ENCODE peak calls at places on chromosomes 7 and 10, in seven cellular contexts. One of them, this sample, is unnamed.

GRCh38 chr10:22335204-22335956 is 9.9 kb upstream of the SPAG6 start:
- DNase-seq in fibroblast of lung: peak
- DNase-seq in glutamatergic neuron: peak
- DNase-seq in cardiac fibroblast: peak
- DNase-seq in type B pancreatic cell: no peak
- DNase-seq in spleen: peak
- DNase-seq in endothelial cell: no peak
- DNase-seq in this sample: peak

GRCh38 chr7:44712012-44712411 is 36.6 kb upstream of the ZMIZ2 start:
- DNase-seq in endothelial cell: no peak
- DNase-seq in type B pancreatic cell: no peak
- DNase-seq in glutamatergic neuron: no peak
- DNase-seq in fibroblast of lung: no peak
- DNase-seq in spleen: peak
- DNase-seq in cardiac fibroblast: no peak
- DNase-seq in this sample: no peak

GRCh38 chr7:517848-518629 is 1.6 kb downstream of the PDGFA start:
- DNase-seq in fibroblast of lung: peak
- DNase-seq in spleen: no peak
- DNase-seq in type B pancreatic cell: no peak
- DNase-seq in glutamatergic neuron: peak
- DNase-seq in endothelial cell: no peak
- DNase-seq in cardiac fibroblast: peak
- DNase-seq in this sample: peak

GRCh38 chr10:34758447-34758996 is 56.6 kb downstream of the PARD3 start:
- DNase-seq in fibroblast of lung: peak
- DNase-seq in glutamatergic neuron: no peak
- DNase-seq in type B pancreatic cell: no peak
- DNase-seq in cardiac fibroblast: peak
- DNase-seq in spleen: no peak
- DNase-seq in endothelial cell: no peak
- DNase-seq in this sample: no peak

GRCh38 chr10:31013331-31013730 is 18.3 kb downstream of the ZNF438 start:
- DNase-seq in glutamatergic neuron: no peak
- DNase-seq in fibroblast of lung: no peak
- DNase-seq in spleen: no peak
- DNase-seq in endothelial cell: no peak
- DNase-seq in cardiac fibroblast: no peak
- DNase-seq in type B pancreatic cell: no peak
- DNase-seq in this sample: no peak

GRCh38 chr7:108226723-108227359 is 96.7 kb upstream of the LAMB4 start:
- DNase-seq in spleen: no peak
- DNase-seq in fibroblast of lung: peak
- DNase-seq in type B pancreatic cell: no peak
- DNase-seq in endothelial cell: no peak
- DNase-seq in glutamatergic neuron: no peak
- DNase-seq in cardiac fibroblast: no peak
- DNase-seq in this sample: no peak

GRCh38 chr10:50552771-50553535 is 70.8 kb downstream of the SGMS1 start:
- DNase-seq in glutamatergic neuron: no peak
- DNase-seq in fibroblast of lung: peak
- DNase-seq in type B pancreatic cell: no peak
- DNase-seq in endothelial cell: no peak
- DNase-seq in cardiac fibroblast: peak
- DNase-seq in spleen: no peak
- DNase-seq in this sample: peak

GRCh38 chr7:93914581-93915066 is 6.9 kb upstream of the GNG11 start:
- DNase-seq in fibroblast of lung: peak
- DNase-seq in cardiac fibroblast: peak
- DNase-seq in glutamatergic neuron: no peak
- DNase-seq in type B pancreatic cell: no peak
- DNase-seq in spleen: no peak
- DNase-seq in endothelial cell: no peak
- DNase-seq in this sample: no peak

GRCh38 chr10:77877461-77878344 is 48.9 kb downstream of the DLG5 start:
- DNase-seq in spleen: peak
- DNase-seq in fibroblast of lung: peak
- DNase-seq in type B pancreatic cell: no peak
- DNase-seq in cardiac fibroblast: peak
- DNase-seq in glutamatergic neuron: peak
- DNase-seq in endothelial cell: peak
- DNase-seq in this sample: peak

GRCh38 chr7:91719008-91719407 is 161.5 kb downstream of the MTERF1 start:
- DNase-seq in cardiac fibroblast: no peak
- DNase-seq in type B pancreatic cell: no peak
- DNase-seq in endothelial cell: no peak
- DNase-seq in glutamatergic neuron: no peak
- DNase-seq in fibroblast of lung: no peak
- DNase-seq in spleen: no peak
- DNase-seq in this sample: no peak

GRCh38 chr7:27176962-27177794 is 3.1 kb upstream of the HOXA10 start:
- DNase-seq in spleen: peak
- DNase-seq in endothelial cell: no peak
- DNase-seq in glutamatergic neuron: peak
- DNase-seq in type B pancreatic cell: peak
- DNase-seq in cardiac fibroblast: no peak
- DNase-seq in fibroblast of lung: no peak
- DNase-seq in this sample: peak

GRCh38 chr7:93327006-93327633 is 95.0 kb downstream of the VPS50 start:
- DNase-seq in type B pancreatic cell: no peak
- DNase-seq in glutamatergic neuron: no peak
- DNase-seq in cardiac fibroblast: peak
- DNase-seq in fibroblast of lung: peak
- DNase-seq in spleen: no peak
- DNase-seq in endothelial cell: no peak
- DNase-seq in this sample: no peak

GRCh38 chr7:129952164-129952652 is 552 bp downstream of the UBE2H start:
- DNase-seq in endothelial cell: peak
- DNase-seq in cardiac fibroblast: peak
- DNase-seq in type B pancreatic cell: no peak
- DNase-seq in glutamatergic neuron: peak
- DNase-seq in spleen: no peak
- DNase-seq in fibroblast of lung: no peak
- DNase-seq in this sample: no peak

GRCh38 chr7:157012113-157012547 is 1.7 kb upstream of the MNX1 start:
- DNase-seq in glutamatergic neuron: no peak
- DNase-seq in endothelial cell: no peak
- DNase-seq in cardiac fibroblast: no peak
- DNase-seq in type B pancreatic cell: no peak
- DNase-seq in fibroblast of lung: no peak
- DNase-seq in spleen: no peak
- DNase-seq in this sample: no peak

GRCh38 chr10:132448248-132448731 is 51.3 kb downstream of the PWWP2B start:
- DNase-seq in cardiac fibroblast: peak
- DNase-seq in type B pancreatic cell: no peak
- DNase-seq in fibroblast of lung: no peak
- DNase-seq in glutamatergic neuron: peak
- DNase-seq in endothelial cell: no peak
- DNase-seq in spleen: peak
- DNase-seq in this sample: no peak

GRCh38 chr10:4527281-4527960 is 298.6 kb upstream of the AKR1E2 start:
- DNase-seq in type B pancreatic cell: no peak
- DNase-seq in endothelial cell: no peak
- DNase-seq in glutamatergic neuron: no peak
- DNase-seq in spleen: no peak
- DNase-seq in cardiac fibroblast: no peak
- DNase-seq in fibroblast of lung: peak
- DNase-seq in this sample: no peak

GRCh38 chr10:4529266-4529665 is 296.7 kb upstream of the AKR1E2 start:
- DNase-seq in cardiac fibroblast: no peak
- DNase-seq in glutamatergic neuron: no peak
- DNase-seq in endothelial cell: no peak
- DNase-seq in type B pancreatic cell: no peak
- DNase-seq in fibroblast of lung: no peak
- DNase-seq in spleen: no peak
- DNase-seq in this sample: no peak

GRCh38 chr10:4522296-4523000 is 303.6 kb upstream of the AKR1E2 start:
- DNase-seq in glutamatergic neuron: no peak
- DNase-seq in type B pancreatic cell: no peak
- DNase-seq in endothelial cell: no peak
- DNase-seq in fibroblast of lung: no peak
- DNase-seq in spleen: no peak
- DNase-seq in cardiac fibroblast: no peak
- DNase-seq in this sample: no peak

GRCh38 chr10:4526426-4526825 is 299.6 kb upstream of the AKR1E2 start:
- DNase-seq in endothelial cell: no peak
- DNase-seq in type B pancreatic cell: no peak
- DNase-seq in fibroblast of lung: no peak
- DNase-seq in cardiac fibroblast: no peak
- DNase-seq in spleen: no peak
- DNase-seq in glutamatergic neuron: no peak
- DNase-seq in this sample: no peak

DNA sequence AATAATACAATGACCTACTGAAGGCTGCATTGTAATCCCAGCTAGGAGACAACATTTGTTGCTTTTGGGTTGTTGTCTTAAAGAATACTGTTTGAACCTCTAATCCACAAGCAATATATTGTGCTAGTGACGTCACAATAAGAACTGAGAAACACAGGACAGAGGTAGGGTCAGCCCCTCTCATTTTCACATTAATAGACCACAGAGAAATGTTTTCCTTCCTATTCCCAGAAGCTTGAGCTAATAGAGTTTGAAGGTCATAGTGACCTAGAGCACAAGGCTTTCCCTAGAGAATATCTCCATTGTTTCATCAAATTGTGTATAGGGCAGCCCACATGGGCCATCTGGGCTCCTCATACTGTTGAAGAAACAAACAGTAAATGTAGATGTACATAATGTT is 300.9 kb upstream of the AKR1E2 start:
- DNase-seq in endothelial cell: no peak
- DNase-seq in spleen: no peak
- DNase-seq in cardiac fibroblast: no peak
- DNase-seq in glutamatergic neuron: no peak
- DNase-seq in type B pancreatic cell: no peak
- DNase-seq in fibroblast of lung: no peak
- DNase-seq in this sample: no peak
- TF ChIP-seq CTCF in endothelial cell: no peak
- TF ChIP-seq CTCF in spleen: no peak
- TF ChIP-seq CTCF in cardiac fibroblast: no peak
- TF ChIP-seq CTCF in glutamatergic neuron: no peak
- TF ChIP-seq CTCF in type B pancreatic cell: no peak
- TF ChIP-seq CTCF in fibroblast of lung: no peak
- TF ChIP-seq CTCF in this sample: no peak

DNA sequence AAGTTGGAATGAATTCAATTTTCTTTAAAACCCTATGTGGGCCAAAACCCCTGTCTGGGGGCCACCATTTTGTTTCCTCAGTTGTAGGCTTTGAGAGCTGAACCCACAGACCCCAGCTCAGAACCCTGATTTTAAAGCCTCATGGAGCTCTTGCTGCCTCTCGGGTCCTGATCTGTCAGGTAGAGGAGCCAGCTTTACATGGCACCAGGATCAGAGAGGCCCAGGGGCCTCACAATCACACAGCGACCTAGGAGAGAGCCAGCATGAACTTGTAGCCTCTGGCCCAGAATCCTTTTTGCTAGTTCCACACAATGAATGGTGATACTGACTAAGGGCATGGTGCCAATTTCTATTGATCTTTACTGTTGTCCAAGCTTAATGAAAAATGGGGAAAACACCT is 84.3 kb upstream of the SORCS3 start:
- DNase-seq in endothelial cell: no peak
- DNase-seq in fibroblast of lung: no peak
- DNase-seq in cardiac fibroblast: no peak
- DNase-seq in spleen: no peak
- DNase-seq in glutamatergic neuron: no peak
- DNase-seq in type B pancreatic cell: peak
- DNase-seq in this sample: no peak
- TF ChIP-seq CTCF in endothelial cell: no peak
- TF ChIP-seq CTCF in fibroblast of lung: no peak
- TF ChIP-seq CTCF in cardiac fibroblast: no peak
- TF ChIP-seq CTCF in spleen: no peak
- TF ChIP-seq CTCF in glutamatergic neuron: no peak
- TF ChIP-seq CTCF in type B pancreatic cell: no peak
- TF ChIP-seq CTCF in this sample: no peak

DNA sequence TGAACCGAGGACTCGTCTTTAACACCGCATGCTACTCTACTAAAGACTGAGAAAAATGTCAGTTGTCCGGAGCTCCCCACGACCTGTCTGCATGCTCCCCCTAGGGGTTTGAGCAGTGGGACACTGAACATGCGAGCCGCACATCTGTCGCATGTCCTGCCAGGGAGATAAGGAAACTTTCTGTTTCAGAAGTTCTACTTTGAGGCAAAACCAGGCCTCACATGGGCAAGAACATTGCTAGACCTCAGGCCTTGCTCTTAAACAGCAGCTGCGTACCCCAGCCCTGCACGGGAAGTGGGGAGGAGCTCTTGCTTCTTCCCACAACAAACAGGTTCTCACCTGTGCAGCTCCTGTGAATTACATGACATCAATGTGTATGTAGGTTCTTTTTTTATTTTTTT is 30.3 kb upstream of the HERPUD2 start:
- DNase-seq in endothelial cell: no peak
- DNase-seq in type B pancreatic cell: no peak
- DNase-seq in cardiac fibroblast: no peak
- DNase-seq in spleen: peak
- DNase-seq in glutamatergic neuron: no peak
- DNase-seq in fibroblast of lung: no peak
- DNase-seq in this sample: no peak
- TF ChIP-seq CTCF in endothelial cell: no peak
- TF ChIP-seq CTCF in type B pancreatic cell: no peak
- TF ChIP-seq CTCF in cardiac fibroblast: no peak
- TF ChIP-seq CTCF in spleen: peak
- TF ChIP-seq CTCF in glutamatergic neuron: no peak
- TF ChIP-seq CTCF in fibroblast of lung: no peak
- TF ChIP-seq CTCF in this sample: no peak

GRCh38 chr7:32164341-32164996 is 94.3 kb upstream of the PDE1C start:
- DNase-seq in fibroblast of lung: peak
- DNase-seq in endothelial cell: no peak
- DNase-seq in type B pancreatic cell: no peak
- DNase-seq in glutamatergic neuron: no peak
- DNase-seq in spleen: no peak
- DNase-seq in cardiac fibroblast: peak
- DNase-seq in this sample: peak
- TF ChIP-seq CTCF in fibroblast of lung: peak
- TF ChIP-seq CTCF in endothelial cell: peak
- TF ChIP-seq CTCF in type B pancreatic cell: peak
- TF ChIP-seq CTCF in glutamatergic neuron: peak
- TF ChIP-seq CTCF in spleen: no peak
- TF ChIP-seq CTCF in cardiac fibroblast: peak
- TF ChIP-seq CTCF in this sample: peak

GRCh38 chr7:104175336-104175984 is 32.4 kb downstream of the ORC5 start:
- DNase-seq in spleen: no peak
- DNase-seq in fibroblast of lung: no peak
- DNase-seq in cardiac fibroblast: no peak
- DNase-seq in endothelial cell: no peak
- DNase-seq in type B pancreatic cell: no peak
- DNase-seq in glutamatergic neuron: no peak
- DNase-seq in this sample: no peak
- TF ChIP-seq CTCF in spleen: no peak
- TF ChIP-seq CTCF in fibroblast of lung: no peak
- TF ChIP-seq CTCF in cardiac fibroblast: no peak
- TF ChIP-seq CTCF in endothelial cell: no peak
- TF ChIP-seq CTCF in type B pancreatic cell: no peak
- TF ChIP-seq CTCF in glutamatergic neuron: no peak
- TF ChIP-seq CTCF in this sample: no peak

GRCh38 chr10:93680414-93681047 is 21.9 kb downstream of the FRA10AC1 start:
- DNase-seq in cardiac fibroblast: peak
- DNase-seq in spleen: no peak
- DNase-seq in fibroblast of lung: peak
- DNase-seq in type B pancreatic cell: no peak
- DNase-seq in endothelial cell: no peak
- DNase-seq in glutamatergic neuron: no peak
- DNase-seq in this sample: no peak
- TF ChIP-seq CTCF in cardiac fibroblast: peak
- TF ChIP-seq CTCF in spleen: peak
- TF ChIP-seq CTCF in fibroblast of lung: peak
- TF ChIP-seq CTCF in type B pancreatic cell: peak
- TF ChIP-seq CTCF in endothelial cell: no peak
- TF ChIP-seq CTCF in glutamatergic neuron: peak
- TF ChIP-seq CTCF in this sample: no peak

GRCh38 chr10:2938869-2939268 is 128.5 kb upstream of the PFKP start:
- DNase-seq in glutamatergic neuron: no peak
- DNase-seq in spleen: no peak
- DNase-seq in fibroblast of lung: peak
- DNase-seq in cardiac fibroblast: peak
- DNase-seq in endothelial cell: no peak
- DNase-seq in type B pancreatic cell: no peak
- DNase-seq in this sample: no peak
- TF ChIP-seq CTCF in glutamatergic neuron: no peak
- TF ChIP-seq CTCF in spleen: no peak
- TF ChIP-seq CTCF in fibroblast of lung: peak
- TF ChIP-seq CTCF in cardiac fibroblast: no peak
- TF ChIP-seq CTCF in endothelial cell: no peak
- TF ChIP-seq CTCF in type B pancreatic cell: no peak
- TF ChIP-seq CTCF in this sample: no peak